ENCODE peak calls at places on chromosomes 3 and 15, in nine cellular contexts. One of them, this sample, is unnamed.

GRCh38 chr3:120648290-120648689 is 33.7 kb downstream of the HGD start:
- DNase-seq in CD8-positive, alpha-beta T cell: no peak
- DNase-seq in prostate gland: no peak
- DNase-seq in WTC11: no peak
- DNase-seq in hepatocyte: no peak
- DNase-seq in natural killer cell: no peak
- DNase-seq in tibial nerve: no peak
- DNase-seq in CD4-positive, alpha-beta T cell: no peak
- DNase-seq in progenitor cell of endocrine pancreas: no peak
- DNase-seq in this sample: no peak

GRCh38 chr3:31253782-31254181 is 278.9 kb upstream of the STT3B start:
- DNase-seq in tibial nerve: no peak
- DNase-seq in CD4-positive, alpha-beta T cell: no peak
- DNase-seq in progenitor cell of endocrine pancreas: no peak
- DNase-seq in WTC11: no peak
- DNase-seq in prostate gland: no peak
- DNase-seq in CD8-positive, alpha-beta T cell: no peak
- DNase-seq in natural killer cell: no peak
- DNase-seq in hepatocyte: no peak
- DNase-seq in this sample: no peak

GRCh38 chr15:70426065-70426821 is 328.5 kb upstream of the TLE3 start:
- DNase-seq in natural killer cell: no peak
- DNase-seq in prostate gland: no peak
- DNase-seq in hepatocyte: no peak
- DNase-seq in tibial nerve: no peak
- DNase-seq in WTC11: no peak
- DNase-seq in CD8-positive, alpha-beta T cell: no peak
- DNase-seq in progenitor cell of endocrine pancreas: no peak
- DNase-seq in CD4-positive, alpha-beta T cell: no peak
- DNase-seq in this sample: no peak

GRCh38 chr3:182969277-182969676 is 11.1 kb downstream of the DCUN1D1 start:
- DNase-seq in CD4-positive, alpha-beta T cell: no peak
- DNase-seq in natural killer cell: no peak
- DNase-seq in progenitor cell of endocrine pancreas: no peak
- DNase-seq in hepatocyte: no peak
- DNase-seq in prostate gland: no peak
- DNase-seq in CD8-positive, alpha-beta T cell: no peak
- DNase-seq in tibial nerve: no peak
- DNase-seq in WTC11: no peak
- DNase-seq in this sample: no peak

GRCh38 chr3:10116138-10116460 is 624 bp downstream of the BRK1 start:
- DNase-seq in progenitor cell of endocrine pancreas: no peak
- DNase-seq in tibial nerve: no peak
- DNase-seq in CD4-positive, alpha-beta T cell: no peak
- DNase-seq in prostate gland: no peak
- DNase-seq in hepatocyte: peak
- DNase-seq in WTC11: no peak
- DNase-seq in CD8-positive, alpha-beta T cell: no peak
- DNase-seq in natural killer cell: no peak
- DNase-seq in this sample: no peak

GRCh38 chr3:64530434-64531049 is 157.3 kb downstream of the ADAMTS9 start:
- DNase-seq in progenitor cell of endocrine pancreas: peak
- DNase-seq in tibial nerve: peak
- DNase-seq in CD4-positive, alpha-beta T cell: no peak
- DNase-seq in WTC11: peak
- DNase-seq in prostate gland: peak
- DNase-seq in hepatocyte: peak
- DNase-seq in CD8-positive, alpha-beta T cell: no peak
- DNase-seq in natural killer cell: no peak
- DNase-seq in this sample: peak

GRCh38 chr3:183857863-183858262 is 26.8 kb downstream of the PARL start:
- DNase-seq in natural killer cell: no peak
- DNase-seq in hepatocyte: no peak
- DNase-seq in CD4-positive, alpha-beta T cell: no peak
- DNase-seq in CD8-positive, alpha-beta T cell: no peak
- DNase-seq in progenitor cell of endocrine pancreas: no peak
- DNase-seq in prostate gland: no peak
- DNase-seq in WTC11: no peak
- DNase-seq in tibial nerve: no peak
- DNase-seq in this sample: no peak

GRCh38 chr3:184577546-184577945 is 16.0 kb downstream of the EPHB3 start:
- DNase-seq in natural killer cell: no peak
- DNase-seq in tibial nerve: no peak
- DNase-seq in CD8-positive, alpha-beta T cell: no peak
- DNase-seq in prostate gland: no peak
- DNase-seq in WTC11: no peak
- DNase-seq in CD4-positive, alpha-beta T cell: no peak
- DNase-seq in progenitor cell of endocrine pancreas: no peak
- DNase-seq in hepatocyte: no peak
- DNase-seq in this sample: no peak

GRCh38 chr3:164550857-164551256 is 527.4 kb downstream of the SI start:
- DNase-seq in prostate gland: no peak
- DNase-seq in hepatocyte: no peak
- DNase-seq in progenitor cell of endocrine pancreas: no peak
- DNase-seq in WTC11: no peak
- DNase-seq in natural killer cell: no peak
- DNase-seq in CD8-positive, alpha-beta T cell: no peak
- DNase-seq in tibial nerve: no peak
- DNase-seq in CD4-positive, alpha-beta T cell: no peak
- DNase-seq in this sample: no peak

GRCh38 chr3:139304383-139304782 is 39.4 kb upstream of the MRPS22 start:
- DNase-seq in hepatocyte: no peak
- DNase-seq in tibial nerve: no peak
- DNase-seq in natural killer cell: no peak
- DNase-seq in CD8-positive, alpha-beta T cell: no peak
- DNase-seq in progenitor cell of endocrine pancreas: no peak
- DNase-seq in CD4-positive, alpha-beta T cell: no peak
- DNase-seq in WTC11: no peak
- DNase-seq in prostate gland: no peak
- DNase-seq in this sample: no peak

GRCh38 chr15:63166219-63166618 is 8.9 kb upstream of the RPS27L start:
- DNase-seq in prostate gland: no peak
- DNase-seq in progenitor cell of endocrine pancreas: no peak
- DNase-seq in WTC11: no peak
- DNase-seq in CD8-positive, alpha-beta T cell: no peak
- DNase-seq in CD4-positive, alpha-beta T cell: no peak
- DNase-seq in tibial nerve: no peak
- DNase-seq in hepatocyte: no peak
- DNase-seq in natural killer cell: no peak
- DNase-seq in this sample: no peak

GRCh38 chr3:43153189-43154083 is 47.6 kb upstream of the POMGNT2 start:
- DNase-seq in CD8-positive, alpha-beta T cell: no peak
- DNase-seq in CD4-positive, alpha-beta T cell: no peak
- DNase-seq in WTC11: no peak
- DNase-seq in natural killer cell: no peak
- DNase-seq in progenitor cell of endocrine pancreas: no peak
- DNase-seq in hepatocyte: peak
- DNase-seq in tibial nerve: peak
- DNase-seq in prostate gland: no peak
- DNase-seq in this sample: no peak

GRCh38 chr3:110814170-110815007 is 257.2 kb upstream of the NECTIN3 start:
- DNase-seq in tibial nerve: no peak
- DNase-seq in natural killer cell: no peak
- DNase-seq in CD4-positive, alpha-beta T cell: no peak
- DNase-seq in prostate gland: no peak
- DNase-seq in WTC11: no peak
- DNase-seq in CD8-positive, alpha-beta T cell: no peak
- DNase-seq in hepatocyte: peak
- DNase-seq in progenitor cell of endocrine pancreas: no peak
- DNase-seq in this sample: no peak

GRCh38 chr3:160830792-160831191 is 74.8 kb downstream of the PPM1L start:
- DNase-seq in tibial nerve: no peak
- DNase-seq in hepatocyte: no peak
- DNase-seq in prostate gland: no peak
- DNase-seq in CD8-positive, alpha-beta T cell: no peak
- DNase-seq in progenitor cell of endocrine pancreas: no peak
- DNase-seq in CD4-positive, alpha-beta T cell: no peak
- DNase-seq in natural killer cell: no peak
- DNase-seq in WTC11: no peak
- DNase-seq in this sample: no peak

GRCh38 chr3:16496408-16497222 is 16.9 kb downstream of the RFTN1 start:
- DNase-seq in natural killer cell: no peak
- DNase-seq in progenitor cell of endocrine pancreas: no peak
- DNase-seq in CD4-positive, alpha-beta T cell: no peak
- DNase-seq in hepatocyte: no peak
- DNase-seq in prostate gland: no peak
- DNase-seq in CD8-positive, alpha-beta T cell: no peak
- DNase-seq in tibial nerve: no peak
- DNase-seq in WTC11: no peak
- DNase-seq in this sample: no peak

GRCh38 chr3:100982710-100983109 is 10.5 kb downstream of the ABI3BP start:
- DNase-seq in CD8-positive, alpha-beta T cell: no peak
- DNase-seq in WTC11: no peak
- DNase-seq in prostate gland: peak
- DNase-seq in hepatocyte: no peak
- DNase-seq in tibial nerve: peak
- DNase-seq in CD4-positive, alpha-beta T cell: no peak
- DNase-seq in progenitor cell of endocrine pancreas: no peak
- DNase-seq in natural killer cell: no peak
- DNase-seq in this sample: no peak

GRCh38 chr3:73502609-73503560 is 121.9 kb downstream of the PDZRN3 start:
- DNase-seq in progenitor cell of endocrine pancreas: peak
- DNase-seq in natural killer cell: no peak
- DNase-seq in tibial nerve: no peak
- DNase-seq in CD4-positive, alpha-beta T cell: peak
- DNase-seq in WTC11: peak
- DNase-seq in CD8-positive, alpha-beta T cell: peak
- DNase-seq in prostate gland: peak
- DNase-seq in hepatocyte: peak
- DNase-seq in this sample: no peak

GRCh38 chr15:77493324-77493907 is 72.7 kb downstream of the HMG20A start:
- DNase-seq in CD8-positive, alpha-beta T cell: no peak
- DNase-seq in prostate gland: no peak
- DNase-seq in CD4-positive, alpha-beta T cell: no peak
- DNase-seq in hepatocyte: no peak
- DNase-seq in WTC11: no peak
- DNase-seq in natural killer cell: no peak
- DNase-seq in progenitor cell of endocrine pancreas: no peak
- DNase-seq in tibial nerve: no peak
- DNase-seq in this sample: no peak

GRCh38 chr3:169931747-169932520 is 20.6 kb downstream of the SAMD7 start:
- DNase-seq in progenitor cell of endocrine pancreas: no peak
- DNase-seq in prostate gland: no peak
- DNase-seq in CD4-positive, alpha-beta T cell: no peak
- DNase-seq in hepatocyte: no peak
- DNase-seq in natural killer cell: no peak
- DNase-seq in CD8-positive, alpha-beta T cell: no peak
- DNase-seq in tibial nerve: no peak
- DNase-seq in WTC11: no peak
- DNase-seq in this sample: no peak

GRCh38 chr3:130997291-130997690 is 29.3 kb downstream of the ASTE1 start:
- DNase-seq in CD8-positive, alpha-beta T cell: no peak
- DNase-seq in prostate gland: no peak
- DNase-seq in CD4-positive, alpha-beta T cell: no peak
- DNase-seq in WTC11: no peak
- DNase-seq in tibial nerve: no peak
- DNase-seq in progenitor cell of endocrine pancreas: no peak
- DNase-seq in natural killer cell: no peak
- DNase-seq in hepatocyte: no peak
- DNase-seq in this sample: no peak

GRCh38 chr3:71537211-71537611 is 46.3 kb downstream of the FOXP1 start:
- DNase-seq in tibial nerve: no peak
- DNase-seq in WTC11: no peak
- DNase-seq in CD8-positive, alpha-beta T cell: no peak
- DNase-seq in prostate gland: no peak
- DNase-seq in hepatocyte: peak
- DNase-seq in CD4-positive, alpha-beta T cell: no peak
- DNase-seq in progenitor cell of endocrine pancreas: no peak
- DNase-seq in natural killer cell: no peak
- DNase-seq in this sample: peak

GRCh38 chr15:35616436-35617271 is 70.7 kb upstream of the DPH6 start:
- DNase-seq in progenitor cell of endocrine pancreas: no peak
- DNase-seq in WTC11: no peak
- DNase-seq in tibial nerve: no peak
- DNase-seq in natural killer cell: no peak
- DNase-seq in CD4-positive, alpha-beta T cell: no peak
- DNase-seq in prostate gland: no peak
- DNase-seq in hepatocyte: no peak
- DNase-seq in CD8-positive, alpha-beta T cell: no peak
- DNase-seq in this sample: no peak

DNA sequence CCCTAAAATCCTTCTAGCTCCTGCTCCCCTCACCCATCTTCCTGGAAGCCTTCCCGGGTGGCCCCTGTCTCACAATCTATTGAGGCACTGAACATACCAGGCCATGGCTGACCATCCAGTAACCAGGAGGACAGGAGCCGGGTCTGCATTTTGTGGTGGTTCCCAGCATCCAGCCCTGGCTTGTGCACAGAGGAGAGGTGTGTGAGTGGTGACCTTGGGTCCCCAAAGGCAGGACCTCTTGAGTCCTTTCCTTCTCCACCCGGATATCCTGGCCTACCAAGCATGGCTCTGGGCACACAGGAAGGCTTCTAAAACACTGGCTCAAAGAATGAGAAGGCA is 7.8 kb downstream of the CSK start:
- DNase-seq in prostate gland: no peak
- DNase-seq in hepatocyte: no peak
- DNase-seq in progenitor cell of endocrine pancreas: no peak
- DNase-seq in natural killer cell: no peak
- DNase-seq in WTC11: no peak
- DNase-seq in tibial nerve: no peak
- DNase-seq in CD8-positive, alpha-beta T cell: no peak
- DNase-seq in CD4-positive, alpha-beta T cell: no peak
- DNase-seq in this sample: no peak
- TF ChIP-seq CTCF in prostate gland: no peak
- TF ChIP-seq CTCF in hepatocyte: no peak
- TF ChIP-seq CTCF in progenitor cell of endocrine pancreas: no peak
- TF ChIP-seq CTCF in natural killer cell: no peak
- TF ChIP-seq CTCF in WTC11: no peak
- TF ChIP-seq CTCF in tibial nerve: no peak
- TF ChIP-seq CTCF in CD8-positive, alpha-beta T cell: no peak
- TF ChIP-seq CTCF in CD4-positive, alpha-beta T cell: no peak
- TF ChIP-seq CTCF in this sample: no peak

GRCh38 chr15:55741592-55742497 is 1.1 kb downstream of the PRTG start:
- DNase-seq in tibial nerve: no peak
- DNase-seq in progenitor cell of endocrine pancreas: peak
- DNase-seq in WTC11: peak
- DNase-seq in CD8-positive, alpha-beta T cell: no peak
- DNase-seq in hepatocyte: peak
- DNase-seq in natural killer cell: no peak
- DNase-seq in CD4-positive, alpha-beta T cell: no peak
- DNase-seq in prostate gland: no peak
- DNase-seq in this sample: no peak
- TF ChIP-seq CTCF in tibial nerve: no peak
- TF ChIP-seq CTCF in progenitor cell of endocrine pancreas: no peak
- TF ChIP-seq CTCF in WTC11: no peak
- TF ChIP-seq CTCF in CD8-positive, alpha-beta T cell: no peak
- TF ChIP-seq CTCF in hepatocyte: peak
- TF ChIP-seq CTCF in natural killer cell: no peak
- TF ChIP-seq CTCF in CD4-positive, alpha-beta T cell: no peak
- TF ChIP-seq CTCF in prostate gland: no peak
- TF ChIP-seq CTCF in this sample: no peak

GRCh38 chr3:81760924-81761903 is at the start of gene GBE1:
- DNase-seq in CD4-positive, alpha-beta T cell: peak
- DNase-seq in progenitor cell of endocrine pancreas: peak
- DNase-seq in natural killer cell: peak
- DNase-seq in prostate gland: peak
- DNase-seq in WTC11: peak
- DNase-seq in CD8-positive, alpha-beta T cell: peak
- DNase-seq in tibial nerve: peak
- DNase-seq in hepatocyte: peak
- DNase-seq in this sample: peak
- TF ChIP-seq CTCF in CD4-positive, alpha-beta T cell: no peak
- TF ChIP-seq CTCF in progenitor cell of endocrine pancreas: peak
- TF ChIP-seq CTCF in natural killer cell: peak
- TF ChIP-seq CTCF in prostate gland: peak
- TF ChIP-seq CTCF in WTC11: no peak
- TF ChIP-seq CTCF in CD8-positive, alpha-beta T cell: peak
- TF ChIP-seq CTCF in tibial nerve: peak
- TF ChIP-seq CTCF in hepatocyte: peak
- TF ChIP-seq CTCF in this sample: no peak

GRCh38 chr3:99645277-99646106 is 7.1 kb downstream of the COL8A1 start:
- DNase-seq in CD4-positive, alpha-beta T cell: no peak
- DNase-seq in CD8-positive, alpha-beta T cell: no peak
- DNase-seq in WTC11: peak
- DNase-seq in hepatocyte: no peak
- DNase-seq in tibial nerve: no peak
- DNase-seq in prostate gland: no peak
- DNase-seq in natural killer cell: no peak
- DNase-seq in progenitor cell of endocrine pancreas: no peak
- DNase-seq in this sample: no peak
- TF ChIP-seq CTCF in CD4-positive, alpha-beta T cell: no peak
- TF ChIP-seq CTCF in CD8-positive, alpha-beta T cell: no peak
- TF ChIP-seq CTCF in WTC11: peak
- TF ChIP-seq CTCF in hepatocyte: peak
- TF ChIP-seq CTCF in tibial nerve: peak
- TF ChIP-seq CTCF in prostate gland: peak
- TF ChIP-seq CTCF in natural killer cell: no peak
- TF ChIP-seq CTCF in progenitor cell of endocrine pancreas: peak
- TF ChIP-seq CTCF in this sample: no peak

This sample was measured in omental fat pad.